ENCODE peak calls at places on chromosomes 12 and 14, in five cellular contexts. N is HFFc6; L is NCI-H510A treated with DMSO at 0.1 percent for 48 hours; A is left colon; Q is activated CD8-positive, alpha-beta memory T cell treated with anti-CD3 and anti-CD28 coated beads for 48 hours. P is an unnamed sample.
A peak's percentile ranks its signal among the peaks of the same experiment; 100 is the strongest.

GRCh38 chr14:41817626-41818025 is 210.9 kb downstream of the LRFN5 start:
- DNase-seq in A (no peak), L (no peak), Q (no peak), N (no peak), P (no peak)

GRCh38 chr14:95303552-95303951 is 16.2 kb downstream of the CLMN start:
- DNase-seq in L (no peak), N (no peak), A (no peak), Q (no peak), P (no peak)

GRCh38 chr12:104792570-104792969 is 165.5 kb downstream of the SLC41A2 start:
- DNase-seq in A (peak; percentile 30), N (peak; percentile 86), L (no peak), Q (no peak), P (peak; percentile 93)

GRCh38 chr12:53571295-53571694 is 54.9 kb downstream of the ATF7 start:
- DNase-seq in L (no peak), Q (no peak), N (no peak), A (no peak), P (no peak)

GRCh38 chr14:37594238-37594915 is 672 bp downstream of the FOXA1 start:
- DNase-seq in Q (no peak), N (peak; percentile 68), A (peak; percentile 79), L (peak; percentile 89), P (peak; percentile 76)

GRCh38 chr12:122127839-122128238 is 46.2 kb downstream of the IL31 start:
- DNase-seq in Q (no peak), L (no peak), A (no peak), N (no peak), P (no peak)

GRCh38 chr14:50230601-50231474 is 540 bp downstream of the SOS2 start:
- DNase-seq in Q (peak; percentile 18), L (no peak), N (peak; percentile 29), A (peak; percentile 49), P (peak; percentile 71)

GRCh38 chr12:3977621-3978020 is 104.4 kb upstream of the PARP11 start:
- DNase-seq in N (no peak), L (no peak), A (no peak), Q (no peak), P (no peak)

GRCh38 chr12:34294671-34295365 is 272.5 kb downstream of the ALG10 start:
- DNase-seq in Q (no peak), L (no peak), A (peak; percentile 7), N (no peak), P (no peak)

GRCh38 chr12:2348477-2348852 is 295.7 kb downstream of the CACNA1C start:
- DNase-seq in A (no peak), L (no peak), Q (no peak), N (no peak), P (peak; percentile 79)

GRCh38 chr12:46020768-46021167 is 30.4 kb upstream of the SCAF11 start:
- DNase-seq in Q (no peak), L (no peak), A (no peak), N (no peak), P (no peak)

GRCh38 chr12:43332977-43333649 is 218.9 kb downstream of the ADAMTS20 start:
- DNase-seq in L (no peak), N (peak; percentile 41), A (no peak), Q (no peak), P (peak; percentile 72)

P was measured in EH.